ENCODE peak calls at places on chromosome 12, in five cellular contexts. I is activated CD4-positive, alpha-beta T cell treated with anti-CD3 and anti-CD28 coated beads for 24 hours; T is GM19239; O is NCI-H2081 treated with DMSO at 0.1 percent for 48 hours; M is GM23338. R is an unnamed sample.

GRCh38 chr12:29187756-29188155 is 38.7 kb downstream of the FAR2 start:
- DNase-seq in O (no peak), I (no peak), T (no peak), M (no peak), R (no peak)

GRCh38 chr12:124283326-124283725 is 11.6 kb upstream of the RFLNA start:
- DNase-seq in T (no peak), I (no peak), O (no peak), M (no peak), R (no peak)

GRCh38 chr12:45543887-45544286 is 185.6 kb upstream of the ARID2 start:
- DNase-seq in O (no peak), M (peak), I (peak), T (peak), R (peak)

GRCh38 chr12:75526655-75527511 is 15.5 kb upstream of the KRR1 start:
- DNase-seq in M (peak), O (no peak), I (no peak), T (peak), R (peak)

GRCh38 chr12:10501031-10501430 is 4.7 kb upstream of the EIF2S3B start:
- DNase-seq in I (no peak), M (no peak), T (no peak), O (no peak), R (no peak)

GRCh38 chr12:56601503-56601902 is 28.6 kb downstream of the BAZ2A start:
- DNase-seq in O (no peak), T (peak), M (peak), I (no peak), R (peak)

GRCh38 chr12:84644936-84645335 is 267.7 kb downstream of the SLC6A15 start:
- DNase-seq in O (no peak), M (no peak), I (no peak), T (no peak), R (no peak)

GRCh38 chr12:93441111-93441616 is 583 bp downstream of the UBE2N start:
- DNase-seq in T (no peak), I (no peak), O (no peak), M (peak), R (peak)

GRCh38 chr12:116416161-116416560 is 138.7 kb upstream of the MED13L start:
- DNase-seq in M (no peak), O (no peak), I (no peak), T (no peak), R (peak)

GRCh38 chr12:103422328-103422727 is 73.4 kb downstream of the C12orf42 start:
- DNase-seq in T (no peak), O (no peak), I (no peak), M (no peak), R (no peak)

GRCh38 chr12:52903855-52904508 is 894 bp downstream of the KRT8 start:
- DNase-seq in T (peak), O (no peak), I (no peak), M (peak), R (peak)

GRCh38 chr12:9346866-9347327 is 138.7 kb upstream of the PZP start:
- DNase-seq in O (no peak), T (no peak), M (no peak), I (no peak), R (no peak)

GRCh38 chr12:1791104-1791927 is 29.0 kb upstream of the LRTM2 start:
- DNase-seq in O (peak), I (peak), M (peak), T (peak), R (peak)

GRCh38 chr12:89469361-89469760 is 55.2 kb downstream of the GALNT4 start:
- DNase-seq in I (no peak), M (no peak), O (no peak), T (peak), R (no peak)

GRCh38 chr12:120183211-120183631 is 11.3 kb downstream of the GCN1 start:
- DNase-seq in O (no peak), T (no peak), I (no peak), M (no peak), R (no peak)

GRCh38 chr12:52307836-52308806 is 13.1 kb downstream of the KRT83 start:
- DNase-seq in T (no peak), I (peak), O (no peak), M (peak), R (peak)

GRCh38 chr12:68450947-68451260 is 118.7 kb upstream of the MDM1 start:
- DNase-seq in T (no peak), I (peak), O (no peak), M (no peak), R (no peak)

GRCh38 chr12:94230357-94230905 is 82.1 kb downstream of the PLXNC1 start:
- DNase-seq in O (no peak), M (no peak), I (no peak), T (no peak), R (no peak)

GRCh38 chr12:126051611-126052107 is 986.4 kb downstream of the AACS start:
- DNase-seq in O (peak), T (no peak), I (no peak), M (peak), R (no peak)

GRCh38 chr12:20701106-20701505 is 6.0 kb downstream of the SLCO1C1 start:
- DNase-seq in I (no peak), T (no peak), O (no peak), M (no peak), R (no peak)

GRCh38 chr12:130977759-130978127 is 24.0 kb downstream of the ADGRD1 start:
- DNase-seq in M (no peak), T (no peak), O (no peak), I (no peak), R (no peak)

GRCh38 chr12:91813701-91814100 is 331.9 kb downstream of the BTG1 start:
- DNase-seq in M (no peak), T (no peak), I (no peak), O (no peak), R (no peak)

GRCh38 chr12:81542621-81543020 is 216.5 kb downstream of the PPFIA2 start:
- DNase-seq in O (no peak), I (no peak), M (no peak), T (no peak), R (no peak)

GRCh38 chr12:91778091-91778819 is 367.4 kb downstream of the BTG1 start:
- DNase-seq in O (no peak), I (no peak), T (no peak), M (no peak), R (no peak)

R was measured in iPS-NIHi11.